ENCODE peak calls at places on chromosomes 12 and 14, in four cellular contexts. E is stimulated activated CD4-positive, alpha-beta T cell treated with anti-CD3 and anti-CD28 coated beads, Interleukin-1b, Interleukin-23, amount 100 ng/mL, for 24 hours; G is MV-4-11; C is neural crest cell. U is an unnamed sample.

GRCh38 chr14:68449565-68450295 is 343.1 kb downstream of the ZFP36L1 start:
- DNase-seq in E (no peak), G (no peak), C (no peak), U (no peak)

GRCh38 chr12:104680070-104680469 is 223.3 kb downstream of the CHST11 start:
- DNase-seq in E (no peak), G (peak), C (no peak), U (no peak)

GRCh38 chr12:121883315-121883660 is 5.3 kb upstream of the PSMD9 start:
- DNase-seq in E (no peak), G (no peak), C (no peak), U (no peak)

GRCh38 chr14:62957562-62957961 is 87.7 kb downstream of the KCNH5 start:
- DNase-seq in E (no peak), G (no peak), C (no peak), U (no peak)

GRCh38 chr14:65206448-65207096 is 104.3 kb upstream of the MAX start:
- DNase-seq in E (no peak), G (peak), C (no peak), U (peak)

GRCh38 chr14:64000749-64001148 is 147.9 kb downstream of the SYNE2 start:
- DNase-seq in E (no peak), G (no peak), C (no peak), U (no peak)

GRCh38 chr12:2080604-2081003 is 27.8 kb downstream of the CACNA1C start:
- DNase-seq in E (no peak), G (no peak), C (no peak), U (no peak)

GRCh38 chr14:28867571-28867970 is 101.0 kb downstream of the FOXG1 start:
- DNase-seq in E (no peak), G (no peak), C (no peak), U (no peak)

GRCh38 chr12:31220633-31221565 is 105.1 kb downstream of the SINHCAF start:
- DNase-seq in E (no peak), G (no peak), C (no peak), U (no peak)

GRCh38 chr14:34051966-34052657 is 101.2 kb upstream of the EGLN3 start:
- DNase-seq in E (no peak), G (peak), C (no peak), U (peak)

GRCh38 chr12:58087428-58088117 is 146.2 kb downstream of the ATP23 start:
- DNase-seq in E (no peak), G (no peak), C (no peak), U (no peak)

GRCh38 chr14:25841226-25841625 is 756.6 kb downstream of the NOVA1 start:
- DNase-seq in E (no peak), G (no peak), C (no peak), U (no peak)

GRCh38 chr12:27244680-27245005 is 557 bp downstream of the STK38L start:
- DNase-seq in E (no peak), G (no peak), C (no peak), U (no peak)

GRCh38 chr12:9761407-9761736 is 671 bp upstream of the CD69 start:
- DNase-seq in E (no peak), G (peak), C (no peak), U (no peak)

GRCh38 chr14:95524706-95525512 is 8.5 kb upstream of the SYNE3 start:
- DNase-seq in E (no peak), G (no peak), C (no peak), U (no peak)

GRCh38 chr12:6333566-6333965 is 8.3 kb downstream of the TNFRSF1A start:
- DNase-seq in E (no peak), G (no peak), C (no peak), U (no peak)

GRCh38 chr14:68403191-68403781 is 389.6 kb downstream of the ZFP36L1 start:
- DNase-seq in E (no peak), G (no peak), C (no peak), U (no peak)

GRCh38 chr12:25644964-25645363 is 91.9 kb upstream of the LMNTD1 start:
- DNase-seq in E (no peak), G (no peak), C (no peak), U (no peak)

GRCh38 chr12:71548906-71549305 is 109.3 kb downstream of the LGR5 start:
- DNase-seq in E (no peak), G (no peak), C (no peak), U (no peak)

GRCh38 chr12:64825143-64826011 is 930 bp downstream of the TBC1D30 start:
- DNase-seq in E (no peak), G (no peak), C (no peak), U (no peak)

GRCh38 chr12:26701604-26702215 is 131.3 kb downstream of the ITPR2 start:
- DNase-seq in E (no peak), G (peak), C (no peak), U (no peak)

GRCh38 chr14:77603031-77603430 is 13.4 kb downstream of the SPTLC2 start:
- DNase-seq in E (no peak), G (no peak), C (no peak), U (no peak)